ENCODE peak calls at places on chromosomes 13 and 19, in five cellular contexts. X, L, Z, R and D are unnamed samples.

GRCh38 chr19:42272535-42272897 is 3.5 kb downstream of the CIC start:
- DNase-seq in X (no peak), L (peak), Z (no peak), R (peak), D (no peak)

GRCh38 chr19:13215572-13216380 is 65.6 kb downstream of the IER2 start:
- DNase-seq in X (no peak), L (no peak), Z (no peak), R (no peak), D (no peak)

GRCh38 chr13:40494513-40494912 is 171.9 kb downstream of the FOXO1 start:
- DNase-seq in X (no peak), L (no peak), Z (peak), R (no peak), D (no peak)

GRCh38 chr13:98285852-98286594 is 109.0 kb upstream of the RNF113B start:
- DNase-seq in X (peak), L (no peak), Z (no peak), R (no peak), D (no peak)

GRCh38 chr13:41621716-41622508 is 164.6 kb downstream of the RGCC start:
- DNase-seq in X (no peak), L (no peak), Z (peak), R (no peak), D (no peak)

GRCh38 chr13:109253316-109253715 is 533.1 kb downstream of the IRS2 start:
- DNase-seq in X (no peak), L (no peak), Z (no peak), R (no peak), D (no peak)

GRCh38 chr13:87553142-87553541 is 118.0 kb upstream of the SLITRK5 start:
- DNase-seq in X (no peak), L (no peak), Z (no peak), R (no peak), D (no peak)

GRCh38 chr19:50434525-50434924 is 1.8 kb downstream of the MYBPC2 start:
- DNase-seq in X (no peak), L (no peak), Z (no peak), R (no peak), D (no peak)

GRCh38 chr13:32905063-32905863 is 111.0 kb upstream of the KL start:
- DNase-seq in X (no peak), L (no peak), Z (peak), R (no peak), D (no peak)

GRCh38 chr13:33918199-33918932 is 100.4 kb downstream of the RFC3 start:
- DNase-seq in X (peak), L (peak), Z (peak), R (no peak), D (peak)

GRCh38 chr13:79385694-79386093 is 20.4 kb downstream of the RBM26 start:
- DNase-seq in X (no peak), L (no peak), Z (peak), R (no peak), D (no peak)

GRCh38 chr19:19447536-19448237 is 42.2 kb downstream of the GATAD2A start:
- DNase-seq in X (no peak), L (no peak), Z (no peak), R (no peak), D (no peak)

GRCh38 chr13:61414686-61415664 is 674 bp downstream of the PCDH20 start:
- DNase-seq in X (peak), L (peak), Z (no peak), R (no peak), D (no peak)

GRCh38 chr19:53906211-53907192 is 2.6 kb upstream of the CACNG7 start:
- DNase-seq in X (no peak), L (peak), Z (peak), R (peak), D (no peak)

GRCh38 chr13:33644607-33645543 is 173.1 kb upstream of the RFC3 start:
- DNase-seq in X (no peak), L (no peak), Z (peak), R (no peak), D (no peak)

GRCh38 chr13:94327318-94327717 is 152.2 kb downstream of the DCT start:
- DNase-seq in X (no peak), L (no peak), Z (peak), R (no peak), D (no peak)

GRCh38 chr13:100789481-100789880 is 114.9 kb upstream of the TMTC4 start:
- DNase-seq in X (peak), L (no peak), Z (no peak), R (no peak), D (no peak)

GRCh38 chr13:40334031-40334430 is 332.4 kb downstream of the FOXO1 start:
- DNase-seq in X (no peak), L (no peak), Z (no peak), R (no peak), D (no peak)

GRCh38 chr13:24671367-24672117 is 8.7 kb upstream of the ATP12A start:
- DNase-seq in X (peak), L (no peak), Z (peak), R (no peak), D (peak)

GRCh38 chr19:46297700-46298476 is 1.0 kb downstream of the HIF3A start:
- DNase-seq in X (peak), L (peak), Z (no peak), R (no peak), D (no peak)

GRCh38 chr13:72960114-72960513 is 98.7 kb upstream of the KLF5 start:
- DNase-seq in X (no peak), L (no peak), Z (no peak), R (no peak), D (no peak)

GRCh38 chr19:46609511-46610412 is 8.6 kb downstream of the CALM3 start:
- DNase-seq in X (no peak), L (peak), Z (no peak), R (no peak), D (no peak)

GRCh38 chr13:51906581-51906980 is 44.8 kb downstream of the CCDC70 start:
- DNase-seq in X (no peak), L (no peak), Z (no peak), R (no peak), D (no peak)

GRCh38 chr13:43132228-43132627 is 108.8 kb downstream of the DNAJC15 start:
- DNase-seq in X (peak), L (no peak), Z (peak), R (no peak), D (no peak)

GRCh38 chr19:42985588-42985987 is 40.7 kb downstream of the PSG11 start:
- DNase-seq in X (no peak), L (no peak), Z (peak), R (no peak), D (peak)

GRCh38 chr19:54459282-54460229 is 4.0 kb downstream of the LENG9 start:
- DNase-seq in X (no peak), L (no peak), Z (no peak), R (no peak), D (no peak)

GRCh38 chr13:43551897-43552456 is 234.8 kb downstream of the ENOX1 start:
- DNase-seq in X (no peak), L (no peak), Z (no peak), R (no peak), D (no peak)

GRCh38 chr13:97535619-97536018 is 101.7 kb downstream of the RAP2A start:
- DNase-seq in X (no peak), L (no peak), Z (peak), R (no peak), D (no peak)